ENCODE peak calls at places on chromosomes 13 and 19, in six cellular contexts. H is activated naive CD8-positive, alpha-beta T cell treated with anti-CD3 and anti-CD28 coated beads for 36 hours; L is mammary epithelial cell; Y is endothelial cell; O is NCI-H1105; P is LHCN-M2. Z is an unnamed sample.

GRCh38 chr13:39448831-39449230 is 154.2 kb downstream of the LHFPL6 start:
- DNase-seq in Y (no peak), L (no peak), P (no peak), O (no peak), H (no peak), Z (peak; percentile 42)

GRCh38 chr19:56377105-56377924 is 16.0 kb downstream of the ZNF582 start:
- DNase-seq in L (no peak), P (peak; percentile 11), H (no peak), O (no peak), Y (no peak), Z (no peak)

GRCh38 chr19:780935-781334 is 16.3 kb upstream of the PTBP1 start:
- DNase-seq in L (no peak), O (no peak), H (no peak), Y (no peak), P (no peak), Z (no peak)

GRCh38 chr13:50580684-50581305 is 262.7 kb downstream of the DLEU7 start:
- DNase-seq in P (peak; percentile 82), H (no peak), L (no peak), Y (no peak), O (no peak), Z (no peak)

GRCh38 chr19:58395979-58396627 is 647 bp downstream of the RNF225 start:
- DNase-seq in L (no peak), P (no peak), H (no peak), Y (no peak), O (no peak), Z (no peak)

GRCh38 chr19:11420429-11420893 is 1.3 kb upstream of the RGL3 start:
- DNase-seq in Y (no peak), H (no peak), O (no peak), P (peak; percentile 16), L (no peak), Z (no peak)

GRCh38 chr19:11067356-11068113 is 21.7 kb upstream of the LDLR start:
- DNase-seq in P (peak; percentile 53), H (no peak), Y (no peak), L (no peak), O (no peak), Z (no peak)

GRCh38 chr13:112622375-112622774 is 34.4 kb upstream of the TUBGCP3 start:
- DNase-seq in P (no peak), O (no peak), Y (no peak), L (no peak), H (no peak), Z (no peak)

GRCh38 chr13:44936246-44936645 is 53.0 kb downstream of the NUFIP1 start:
- DNase-seq in O (no peak), Y (no peak), H (no peak), P (no peak), L (no peak), Z (no peak)

Z was measured in WERI-Rb-1.